ENCODE peak calls at places on chromosomes 3 and 15, in six cellular contexts. S, N, G, A, F and C are unnamed samples.

GRCh38 chr15:63915888-63916731 is 82.4 kb upstream of the HERC1 start:
- DNase-seq in S (no peak), N (no peak), G (peak), A (peak), F (no peak), C (no peak)

GRCh38 chr3:29481249-29481648 is 200.4 kb downstream of the RBMS3 start:
- DNase-seq in S (no peak), N (no peak), G (no peak), A (no peak), F (no peak), C (no peak)

GRCh38 chr3:132598181-132598580 is 1.1 kb downstream of the ACKR4 start:
- DNase-seq in S (no peak), N (no peak), G (no peak), A (peak), F (no peak), C (no peak)

GRCh38 chr15:36585774-36586173 is 6.3 kb downstream of the CDIN1 start:
- DNase-seq in S (no peak), N (no peak), G (no peak), A (no peak), F (no peak), C (no peak)

GRCh38 chr3:194395201-194395600 is 3.9 kb downstream of the GP5 start:
- DNase-seq in S (no peak), N (no peak), G (no peak), A (peak), F (no peak), C (no peak)

GRCh38 chr3:129560931-129561594 is 18.1 kb downstream of the H1-8 start:
- DNase-seq in S (no peak), N (peak), G (no peak), A (peak), F (peak), C (no peak)

GRCh38 chr15:75904241-75904631 is 558 bp downstream of the FBXO22 start:
- DNase-seq in S (no peak), N (no peak), G (peak), A (peak), F (no peak), C (no peak)

GRCh38 chr15:89999676-90000174 is 1.4 kb upstream of the ZNF710 start:
- DNase-seq in S (no peak), N (no peak), G (no peak), A (peak), F (no peak), C (no peak)